ENCODE peak calls at places on chromosomes 2 and 18, in nine cellular contexts. B is NCI-H510A treated with DMSO at 0.1 percent for 48 hours; C is ELF-1; S is EH; J is upper lobe of right lung; H is kidney epithelial cell; W is cardiac muscle cell; U is fibroblast of the aortic adventitia; T is activated T-cell treated with anti-CD3 and anti-CD28 coated beads, Interleukin-2, amount 50 U/mL, for 1 hour. O is an unnamed sample.

GRCh38 chr2:239263231-239263936 is 137.4 kb downstream of the HDAC4 start:
- DNase-seq in B (no peak), C (no peak), S (no peak), J (peak), H (no peak), W (no peak), U (no peak), T (no peak), O (no peak)

GRCh38 chr18:50832754-50833153 is 12.9 kb upstream of the MRO start:
- DNase-seq in B (no peak), C (no peak), S (no peak), J (no peak), H (no peak), W (no peak), U (no peak), T (no peak), O (no peak)

GRCh38 chr18:61926532-61926931 is 33.7 kb upstream of the RNF152 start:
- DNase-seq in B (no peak), C (no peak), S (no peak), J (no peak), H (no peak), W (no peak), U (no peak), T (no peak), O (no peak)

GRCh38 chr18:56083097-56083865 is 495.3 kb upstream of the TCF4 start:
- DNase-seq in B (no peak), C (no peak), S (no peak), J (no peak), H (no peak), W (peak), U (peak), T (no peak), O (no peak)

GRCh38 chr2:219515874-219516629 is 1.8 kb downstream of the ASIC4 start:
- DNase-seq in B (no peak), C (no peak), S (no peak), J (no peak), H (no peak), W (no peak), U (no peak), T (no peak), O (no peak)

GRCh38 chr2:19706332-19706731 is 195.5 kb downstream of the TTC32 start:
- DNase-seq in B (no peak), C (no peak), S (peak), J (no peak), H (no peak), W (no peak), U (no peak), T (no peak), O (no peak)

GRCh38 chr18:36264283-36264682 is 33.2 kb upstream of the FHOD3 start:
- DNase-seq in B (no peak), C (no peak), S (no peak), J (no peak), H (no peak), W (no peak), U (peak), T (no peak), O (no peak)

GRCh38 chr18:62505669-62506494 is 16.9 kb upstream of the ZCCHC2 start:
- DNase-seq in B (no peak), C (no peak), S (no peak), J (no peak), H (no peak), W (no peak), U (peak), T (peak), O (peak)

GRCh38 chr2:205650450-205650849 is 31.9 kb upstream of the NRP2 start:
- DNase-seq in B (no peak), C (peak), S (peak), J (no peak), H (peak), W (peak), U (peak), T (no peak), O (no peak)

GRCh38 chr18:49839012-49839411 is 25.7 kb upstream of the ACAA2 start:
- DNase-seq in B (no peak), C (no peak), S (peak), J (no peak), H (peak), W (peak), U (no peak), T (no peak), O (no peak)

GRCh38 chr2:131542438-131543384 is 15.0 kb downstream of the CCDC74A start:
- DNase-seq in B (peak), C (no peak), S (no peak), J (no peak), H (no peak), W (no peak), U (no peak), T (no peak), O (no peak)

GRCh38 chr2:75494137-75494769 is 66.5 kb downstream of the EVA1A start:
- DNase-seq in B (no peak), C (no peak), S (peak), J (no peak), H (no peak), W (no peak), U (peak), T (no peak), O (no peak)

GRCh38 chr2:8704906-8705305 is 23.1 kb downstream of the ID2 start:
- DNase-seq in B (no peak), C (no peak), S (peak), J (no peak), H (no peak), W (peak), U (peak), T (no peak), O (no peak)

GRCh38 chr2:1224901-1225300 is 188.4 kb upstream of the TPO start:
- DNase-seq in B (no peak), C (no peak), S (peak), J (no peak), H (no peak), W (no peak), U (no peak), T (no peak), O (no peak)